ENCODE peak calls at places on chromosomes 16 and 17, in ten cellular contexts. X is activated T-helper 9 cell treated with anti-CD3 and anti-CD28 coated beads, Interleukin-2, amount 50 U/mL, for 16 hours; C is substantia nigra; M is ovary; G is HT-29; Q is breast epithelium; R is HFFc6; O is Peyer's patch; E is activated naive CD4-positive, alpha-beta T cell treated with anti-CD3 and anti-CD28 coated beads for 36 hours; I is NT2/D1. F is an unnamed sample.
A peak's percentile ranks its signal among the peaks of the same experiment; 100 is the strongest.

GRCh38 chr17:45852535-45853297 is 8.0 kb downstream of the SPPL2C start:
- DNase-seq in R (peak; percentile 34), I (peak; percentile 28), M (peak; percentile 56), O (peak; percentile 53), C (peak; percentile 53), X (peak; percentile 42), E (peak; percentile 79), Q (no peak), G (peak; percentile 75), F (peak; percentile 62)

GRCh38 chr16:55502801-55503366 is 6.0 kb upstream of the LPCAT2 start:
- DNase-seq in X (no peak), Q (peak; percentile 67), C (peak; percentile 93), E (no peak), R (no peak), I (no peak), G (peak; percentile 95), O (peak; percentile 91), M (peak; percentile 97), F (peak; percentile 80)

GRCh38 chr16:24883714-24884151 is 38.0 kb downstream of the SLC5A11 start:
- DNase-seq in G (no peak), E (no peak), M (no peak), O (no peak), Q (no peak), X (no peak), I (no peak), R (no peak), C (no peak), F (no peak)

GRCh38 chr17:17994271-17994670 is 21.6 kb downstream of the DRC3 start:
- DNase-seq in C (no peak), E (peak; percentile 18), R (no peak), O (no peak), G (peak; percentile 44), Q (no peak), I (peak; percentile 23), M (no peak), X (no peak), F (no peak)

GRCh38 chr17:17408236-17408794 is 68.5 kb upstream of the MED9 start:
- DNase-seq in Q (peak; percentile 27), G (no peak), E (no peak), R (no peak), X (no peak), O (no peak), I (no peak), M (no peak), C (no peak), F (no peak)

GRCh38 chr17:55347341-55347740 is 74.3 kb downstream of the MMD start:
- DNase-seq in I (no peak), O (no peak), C (no peak), M (no peak), X (no peak), R (no peak), E (no peak), Q (no peak), G (no peak), F (no peak)

GRCh38 chr16:46757339-46758050 is 9.4 kb upstream of the MYLK3 start:
- DNase-seq in G (peak; percentile 8), O (no peak), M (no peak), I (no peak), C (no peak), E (no peak), Q (no peak), X (no peak), R (no peak), F (peak; percentile 74)

GRCh38 chr17:49987290-49987585 is 7.8 kb downstream of the DLX3 start:
- DNase-seq in C (no peak), R (no peak), M (peak; percentile 5), X (no peak), E (no peak), O (peak; percentile 9), Q (no peak), I (no peak), G (no peak), F (no peak)

GRCh38 chr17:66650490-66650877 is 184.4 kb upstream of the CACNG5 start:
- DNase-seq in E (no peak), C (no peak), R (no peak), G (no peak), I (no peak), M (no peak), X (no peak), O (no peak), Q (no peak), F (no peak)

GRCh38 chr17:57295526-57296023 is 39.3 kb downstream of the MSI2 start:
- DNase-seq in M (no peak), C (no peak), R (peak; percentile 39), G (no peak), X (no peak), O (no peak), I (no peak), Q (no peak), E (no peak), F (no peak)

GRCh38 chr17:67481808-67482207 is 104.7 kb downstream of the PITPNC1 start:
- DNase-seq in X (no peak), G (no peak), E (no peak), I (no peak), C (no peak), M (no peak), R (peak; percentile 48), O (no peak), Q (no peak), F (no peak)

GRCh38 chr17:60640503-60640902 is 37.1 kb upstream of the BCAS3 start:
- DNase-seq in O (no peak), X (no peak), C (no peak), I (no peak), E (no peak), G (peak; percentile 30), R (peak; percentile 16), M (no peak), Q (no peak), F (peak; percentile 13)

GRCh38 chr17:42720996-42721583 is 23.8 kb downstream of the EZH1 start:
- DNase-seq in X (no peak), C (peak; percentile 14), R (peak; percentile 74), Q (no peak), E (peak; percentile 35), M (no peak), G (peak; percentile 78), O (no peak), I (peak; percentile 36), F (peak; percentile 61)

GRCh38 chr16:48632137-48632774 is 22.3 kb upstream of the N4BP1 start:
- DNase-seq in X (no peak), O (no peak), I (no peak), M (no peak), E (no peak), R (no peak), Q (no peak), G (no peak), C (no peak), F (no peak)